ENCODE peak calls at places on chromosomes 1 and 21, in eight cellular contexts. X is NCI-H1694 treated with DMSO at 0.1 percent for 48 hours; W is activated naive CD4-positive, alpha-beta T cell treated with Interleukin-2 at 50 U/mL for 16 hours; S is astrocyte of the cerebellum; F is ACHN; V is bronchial epithelial cell; A is M059J; P is AG20443. Y is an unnamed sample.

GRCh38 chr1:17653728-17654351 is 101.3 kb upstream of the ACTL8 start:
- DNase-seq in V (peak; percentile 4), W (no peak), X (peak; percentile 65), S (peak; percentile 28), P (peak; percentile 87), F (peak; percentile 39), A (peak; percentile 50), Y (peak; percentile 56)

GRCh38 chr1:19163261-19163660 is 46.8 kb downstream of the UBR4 start:
- DNase-seq in V (no peak), F (peak; percentile 9), X (no peak), W (no peak), A (peak; percentile 92), P (peak; percentile 87), S (peak; percentile 64), Y (peak; percentile 20)

GRCh38 chr21:16420086-16420724 is 690.4 kb downstream of the USP25 start:
- DNase-seq in P (peak; percentile 11), A (peak; percentile 83), X (no peak), V (peak; percentile 67), W (no peak), S (peak; percentile 66), F (no peak), Y (peak; percentile 47)

GRCh38 chr21:43318368-43318767 is 108.6 kb downstream of the SIK1 start:
- DNase-seq in A (no peak), P (no peak), W (no peak), S (no peak), F (no peak), V (no peak), X (no peak), Y (no peak)

GRCh38 chr1:175154595-175155472 is 37.7 kb downstream of the KIAA0040 start:
- DNase-seq in P (peak; percentile 77), F (peak; percentile 54), S (no peak), X (peak; percentile 45), A (peak; percentile 45), V (peak; percentile 59), W (peak; percentile 77), Y (peak; percentile 82)

GRCh38 chr1:204041232-204041767 is 31.6 kb upstream of the SOX13 start:
- DNase-seq in V (no peak), S (no peak), A (no peak), X (no peak), F (peak; percentile 28), W (no peak), P (peak; percentile 54), Y (no peak)

GRCh38 chr1:17535300-17535937 is 4.1 kb upstream of the ARHGEF10L start:
- DNase-seq in V (no peak), X (no peak), A (no peak), F (no peak), W (no peak), P (no peak), S (no peak), Y (no peak)

GRCh38 chr1:10781137-10781536 is 15.3 kb downstream of the CASZ1 start:
- DNase-seq in A (no peak), S (no peak), V (no peak), X (no peak), F (no peak), P (no peak), W (no peak), Y (no peak)

GRCh38 chr1:205842177-205842576 is 7.8 kb downstream of the PM20D1 start:
- DNase-seq in F (no peak), X (no peak), A (no peak), W (no peak), V (no peak), S (no peak), P (no peak), Y (no peak)

GRCh38 chr1:116902718-116903390 is 6.9 kb upstream of the PTGFRN start:
- DNase-seq in V (no peak), A (no peak), W (no peak), S (no peak), P (no peak), F (no peak), X (no peak), Y (no peak)

GRCh38 chr1:19372602-19373001 is 60.5 kb downstream of the SLC66A1 start:
- DNase-seq in W (no peak), F (no peak), P (peak; percentile 74), X (no peak), V (no peak), S (no peak), A (no peak), Y (no peak)

GRCh38 chr1:230382060-230382491 is 44.1 kb downstream of the PGBD5 start:
- DNase-seq in X (no peak), A (peak; percentile 66), W (no peak), F (peak; percentile 90), V (peak; percentile 18), P (no peak), S (no peak), Y (no peak)

GRCh38 chr1:77889671-77890070 is 1.2 kb downstream of the NEXN start:
- DNase-seq in V (peak; percentile 91), P (peak; percentile 35), A (peak; percentile 88), W (no peak), X (no peak), F (peak; percentile 90), S (peak; percentile 61), Y (peak; percentile 52)

GRCh38 chr21:16709866-16710550 is 802.8 kb upstream of the CXADR start:
- DNase-seq in W (no peak), F (no peak), A (no peak), X (no peak), P (peak; percentile 43), V (no peak), S (no peak), Y (no peak)

GRCh38 chr1:231065510-231066241 is 25.6 kb upstream of the FAM89A start:
- DNase-seq in X (no peak), S (no peak), F (no peak), W (no peak), A (no peak), V (no peak), P (no peak), Y (no peak)

GRCh38 chr21:31115249-31115648 is 77.0 kb upstream of the KRTAP19-8 start:
- DNase-seq in W (no peak), V (peak; percentile 12), P (no peak), S (no peak), X (no peak), F (no peak), A (no peak), Y (no peak)

GRCh38 chr21:41917531-41917930 is 36.3 kb downstream of the C2CD2 start:
- DNase-seq in F (no peak), X (no peak), A (no peak), W (no peak), P (no peak), V (no peak), S (no peak), Y (no peak)

GRCh38 chr1:211036701-211037494 is 97.0 kb downstream of the KCNH1 start:
- DNase-seq in F (peak; percentile 94), W (no peak), P (peak; percentile 82), A (peak; percentile 99), X (no peak), S (peak; percentile 90), V (peak; percentile 64), Y (peak; percentile 99)

GRCh38 chr21:28221984-28222383 is 770.7 kb downstream of the LTN1 start:
- DNase-seq in V (no peak), W (no peak), A (no peak), X (no peak), S (no peak), F (no peak), P (no peak), Y (no peak)

GRCh38 chr1:155940531-155940992 is 876 bp upstream of the RXFP4 start:
- DNase-seq in S (peak; percentile 6), X (peak; percentile 66), P (no peak), A (peak; percentile 82), V (peak; percentile 66), W (no peak), F (peak; percentile 46), Y (peak; percentile 96)

GRCh38 chr1:93842750-93843500 is 36.1 kb downstream of the DNTTIP2 start:
- DNase-seq in S (peak; percentile 45), F (no peak), P (peak; percentile 32), V (no peak), A (peak; percentile 55), W (no peak), X (no peak), Y (no peak)

GRCh38 chr1:229835226-229835625 is 209.2 kb downstream of the URB2 start:
- DNase-seq in W (no peak), V (no peak), F (no peak), S (no peak), A (no peak), P (no peak), X (no peak), Y (no peak)

GRCh38 chr1:184890539-184890973 is 83.8 kb downstream of the NIBAN1 start:
- DNase-seq in S (no peak), X (peak; percentile 47), F (peak; percentile 21), P (peak; percentile 14), V (no peak), W (peak; percentile 48), A (peak; percentile 96), Y (no peak)

GRCh38 chr1:226882631-226883409 is 12.4 kb downstream of the PSEN2 start:
- DNase-seq in X (no peak), F (peak; percentile 45), A (peak; percentile 84), V (peak; percentile 39), S (no peak), W (peak; percentile 31), P (peak; percentile 38), Y (peak; percentile 17)

Y was measured in MCF 10A.